ENCODE peak calls at places on chromosomes 4 and X, in six cellular contexts. Z, F, W, K, R and D are unnamed samples.

GRCh38 chr4:174808836-174809235 is 20.2 kb downstream of the GLRA3 start:
- DNase-seq in Z (no peak), F (no peak), W (no peak), K (no peak), R (no peak), D (no peak)

GRCh38 chr4:88600129-88600849 is 8.0 kb downstream of the HERC3 start:
- DNase-seq in Z (no peak), F (no peak), W (no peak), K (no peak), R (no peak), D (no peak)

GRCh38 chr4:36687681-36688080 is 406.3 kb downstream of the DTHD1 start:
- DNase-seq in Z (no peak), F (no peak), W (no peak), K (no peak), R (no peak), D (no peak)

GRCh38 chr4:84804126-84804525 is 162.4 kb downstream of the WDFY3 start:
- DNase-seq in Z (no peak), F (no peak), W (no peak), K (no peak), R (no peak), D (no peak)

GRCh38 chrX:110145305-110145704 is 142.4 kb downstream of the TMEM164 start:
- DNase-seq in Z (no peak), F (no peak), W (no peak), K (no peak), R (no peak), D (no peak)

GRCh38 chrX:20300822-20301221 is 34.1 kb upstream of the RPS6KA3 start:
- DNase-seq in Z (no peak), F (no peak), W (no peak), K (no peak), R (no peak), D (no peak)

GRCh38 chr4:186946682-186947294 is 223.1 kb upstream of the FAT1 start:
- DNase-seq in Z (peak; percentile 79), F (peak; percentile 55), W (peak; percentile 22), K (no peak), R (no peak), D (peak; percentile 78)

GRCh38 chr4:167897116-167897515 is 195.2 kb upstream of the ANXA10 start:
- DNase-seq in Z (peak; percentile 23), F (no peak), W (no peak), K (no peak), R (no peak), D (peak; percentile 29)

GRCh38 chr4:113316879-113317278 is 267.4 kb downstream of the ANK2 start:
- DNase-seq in Z (no peak), F (no peak), W (no peak), K (peak; percentile 75), R (no peak), D (no peak)

GRCh38 chrX:92270936-92271655 is 491.9 kb downstream of the PCDH11X start:
- DNase-seq in Z (no peak), F (no peak), W (no peak), K (no peak), R (peak; percentile 59), D (no peak)
- TF ChIP-seq ZNF274 in Z (no peak), F (no peak), W (no peak), K (no peak), R (no peak), D (no peak)

GRCh38 chr4:138310498-138310897 is 68.3 kb upstream of the SLC7A11 start:
- DNase-seq in Z (no peak), F (no peak), W (no peak), K (no peak), R (no peak), D (no peak)
- TF ChIP-seq ZNF274 in Z (no peak), F (no peak), W (no peak), K (no peak), R (no peak), D (no peak)

DNA sequence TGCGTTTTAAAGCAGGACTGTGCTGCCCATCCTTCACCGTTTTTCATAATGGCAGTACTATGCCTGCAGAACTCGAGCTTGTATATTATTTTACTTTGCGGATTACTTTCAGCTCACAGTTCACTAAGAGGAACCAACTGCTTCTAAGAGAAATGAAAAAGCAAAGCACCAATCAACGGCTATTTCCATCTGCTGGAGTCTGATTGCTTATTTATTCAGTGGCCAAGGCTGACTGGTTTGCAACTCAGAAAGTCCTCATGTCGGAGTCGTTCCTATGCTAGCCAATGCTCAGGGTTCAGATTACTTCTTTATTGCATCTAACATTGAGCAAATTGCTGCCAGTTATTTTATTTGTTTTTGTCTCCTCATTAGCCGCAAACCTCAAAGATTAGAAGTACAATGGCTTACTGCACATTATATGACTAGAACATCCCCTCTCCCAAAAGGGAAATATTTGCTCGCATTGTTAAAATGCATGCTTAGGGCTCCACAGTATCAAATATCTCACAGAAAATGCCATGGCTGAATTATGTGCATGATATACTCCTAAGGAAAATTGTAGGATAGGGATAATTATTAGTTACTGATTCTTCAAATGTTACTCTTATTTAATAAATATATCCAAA is 1628.2 kb upstream of the ADGRL3 start:
- DNase-seq in Z (no peak), F (no peak), W (no peak), K (no peak), R (no peak), D (no peak)
- TF ChIP-seq ZNF274 in Z (no peak), F (no peak), W (no peak), K (no peak), R (no peak), D (no peak)

GRCh38 chr4:117770269-117771087 is 263.8 kb upstream of the NDST3 start:
- DNase-seq in Z (no peak), F (no peak), W (no peak), K (no peak), R (no peak), D (no peak)

GRCh38 chr4:117777721-117778120 is 256.6 kb upstream of the NDST3 start:
- DNase-seq in Z (no peak), F (no peak), W (no peak), K (no peak), R (no peak), D (no peak)

GRCh38 chr4:117768610-117769009 is 265.7 kb upstream of the NDST3 start:
- DNase-seq in Z (no peak), F (no peak), W (no peak), K (no peak), R (no peak), D (no peak)

GRCh38 chr4:117773067-117773946 is 261.0 kb upstream of the NDST3 start:
- DNase-seq in Z (no peak), F (no peak), W (no peak), K (no peak), R (no peak), D (no peak)

GRCh38 chr4:117771647-117772337 is 262.5 kb upstream of the NDST3 start:
- DNase-seq in Z (peak; percentile 7), F (no peak), W (no peak), K (no peak), R (no peak), D (no peak)
- TF ChIP-seq ZNF274 in Z (no peak), F (no peak), W (no peak), K (no peak), R (no peak), D (no peak)

DNA sequence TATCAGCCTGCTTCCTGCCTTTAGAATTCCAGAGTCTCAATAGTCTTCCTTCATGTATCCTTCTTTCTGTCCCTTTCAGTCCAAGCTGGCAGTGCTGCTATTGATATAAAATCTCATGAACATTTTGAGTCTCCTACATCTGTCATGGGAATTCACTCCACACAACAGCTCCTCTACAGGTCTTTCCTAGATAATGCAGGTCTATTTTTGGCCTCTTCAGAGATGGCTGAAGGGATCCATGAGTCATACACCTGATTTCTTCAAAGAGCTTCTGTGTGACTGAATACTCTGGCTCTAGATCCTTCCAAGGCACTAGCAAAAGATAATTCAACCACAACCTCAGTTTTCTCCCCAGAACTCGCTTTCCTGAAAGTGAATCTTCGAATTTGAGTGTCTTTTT is 115.4 kb downstream of the STPG2 start:
- DNase-seq in Z (peak; percentile 64), F (no peak), W (no peak), K (no peak), R (peak; percentile 18), D (no peak)
- TF ChIP-seq ZNF274 in Z (no peak), F (no peak), W (no peak), K (no peak), R (no peak), D (no peak)

DNA sequence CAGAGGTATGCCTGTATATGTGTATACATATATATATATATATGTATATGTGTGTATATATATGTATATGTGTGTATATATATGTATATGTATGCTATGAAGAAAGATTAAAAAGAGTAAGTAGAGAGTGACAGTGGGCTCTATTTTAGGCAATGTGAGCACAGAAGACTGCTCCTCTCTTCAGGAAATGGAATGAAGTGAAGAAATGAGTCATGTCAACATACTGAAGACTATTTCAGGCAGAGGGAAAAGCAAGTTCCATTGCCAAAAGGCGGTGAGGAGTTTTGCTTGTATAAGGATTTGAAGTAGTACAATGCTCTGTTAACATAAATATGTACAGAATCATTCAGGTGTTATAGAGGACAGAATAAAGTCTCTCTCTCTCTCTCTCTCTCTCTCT is 773.2 kb upstream of the FTHL17 start:
- DNase-seq in Z (no peak), F (no peak), W (no peak), K (no peak), R (no peak), D (no peak)
- TF ChIP-seq ZNF274 in Z (no peak), F (no peak), W (no peak), K (no peak), R (no peak), D (no peak)

GRCh38 chrX:39164212-39164611 is 363.0 kb downstream of the MID1IP1 start:
- DNase-seq in Z (no peak), F (no peak), W (no peak), K (no peak), R (no peak), D (no peak)

GRCh38 chrX:39161856-39162255 is 360.6 kb downstream of the MID1IP1 start:
- DNase-seq in Z (no peak), F (no peak), W (no peak), K (no peak), R (no peak), D (no peak)

GRCh38 chrX:39163585-39163984 is 362.3 kb downstream of the MID1IP1 start:
- DNase-seq in Z (no peak), F (no peak), W (no peak), K (no peak), R (no peak), D (no peak)

GRCh38 chrX:39165185-39165584 is 363.9 kb downstream of the MID1IP1 start:
- DNase-seq in Z (no peak), F (no peak), W (no peak), K (no peak), R (no peak), D (no peak)

GRCh38 chrX:39162322-39162721 is 361.1 kb downstream of the MID1IP1 start:
- DNase-seq in Z (no peak), F (peak; percentile 53), W (no peak), K (no peak), R (no peak), D (no peak)
- TF ChIP-seq ZNF274 in Z (no peak), F (no peak), W (no peak), K (no peak), R (no peak), D (no peak)

DNA sequence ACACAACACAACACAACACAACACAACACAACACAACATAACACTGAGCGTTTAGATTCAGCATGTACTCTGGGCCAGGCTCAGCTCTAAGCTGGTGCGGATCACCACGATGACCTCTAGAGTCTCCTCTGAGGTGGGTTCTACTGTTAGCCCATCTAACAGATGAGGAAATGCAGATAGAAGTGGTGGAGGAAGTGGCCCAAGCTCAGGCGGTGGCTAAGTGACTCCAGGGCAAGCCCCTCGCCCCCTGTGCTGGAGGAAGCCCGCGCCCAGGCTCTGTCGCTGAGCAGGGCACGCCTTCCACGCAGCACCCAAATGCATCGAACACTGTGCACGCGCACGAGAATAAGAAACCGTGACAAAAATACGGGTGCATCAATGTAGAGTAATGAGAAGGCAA is 45.3 kb upstream of the CDKN2AIP start:
- DNase-seq in Z (no peak), F (no peak), W (no peak), K (no peak), R (no peak), D (no peak)
- TF ChIP-seq ZNF274 in Z (no peak), F (no peak), W (no peak), K (no peak), R (no peak), D (no peak)